ENCODE peak calls at places on chromosomes 1 and 21, in seven cellular contexts. One of them, this sample, is unnamed.
A peak's percentile ranks its signal among the peaks of the same experiment; 100 is the strongest.

GRCh38 chr1:32316906-32317282 is 19.1 kb downstream of the MARCKSL1 start:
- DNase-seq in HCT116: no peak
- DNase-seq in endothelial cell of umbilical vein: no peak
- DNase-seq in A549: no peak
- DNase-seq in GM12878: no peak
- DNase-seq in HepG2: no peak
- DNase-seq in K562: no peak
- DNase-seq in this sample: no peak

GRCh38 chr1:1806890-1807289 is 28.6 kb upstream of the NADK start:
- DNase-seq in HCT116: no peak
- DNase-seq in endothelial cell of umbilical vein: no peak
- DNase-seq in A549: no peak
- DNase-seq in GM12878: no peak
- DNase-seq in HepG2: no peak
- DNase-seq in K562: no peak
- DNase-seq in this sample: no peak

GRCh38 chr1:55584521-55585401 is 369.6 kb upstream of the USP24 start:
- DNase-seq in HCT116: no peak
- DNase-seq in endothelial cell of umbilical vein: peak; percentile 14
- DNase-seq in A549: no peak
- DNase-seq in GM12878: no peak
- DNase-seq in HepG2: no peak
- DNase-seq in K562: no peak
- DNase-seq in this sample: no peak

GRCh38 chr21:28541371-28542112 is 451.1 kb downstream of the LTN1 start:
- DNase-seq in HCT116: no peak
- DNase-seq in endothelial cell of umbilical vein: peak; percentile 28
- DNase-seq in A549: no peak
- DNase-seq in GM12878: no peak
- DNase-seq in HepG2: no peak
- DNase-seq in K562: no peak
- DNase-seq in this sample: no peak

GRCh38 chr1:94050263-94050662 is 70.7 kb downstream of the ABCA4 start:
- DNase-seq in HCT116: no peak
- DNase-seq in endothelial cell of umbilical vein: no peak
- DNase-seq in A549: no peak
- DNase-seq in GM12878: no peak
- DNase-seq in HepG2: no peak
- DNase-seq in K562: no peak
- DNase-seq in this sample: no peak

GRCh38 chr1:22143065-22143514 is at the start of gene WNT4:
- DNase-seq in HCT116: no peak
- DNase-seq in endothelial cell of umbilical vein: no peak
- DNase-seq in A549: peak; percentile 29
- DNase-seq in GM12878: no peak
- DNase-seq in HepG2: no peak
- DNase-seq in K562: peak; percentile 83
- DNase-seq in this sample: no peak

GRCh38 chr1:22428672-22429071 is 23.0 kb upstream of the ZBTB40 start:
- DNase-seq in HCT116: peak; percentile 69
- DNase-seq in endothelial cell of umbilical vein: peak; percentile 84
- DNase-seq in A549: peak; percentile 72
- DNase-seq in GM12878: peak; percentile 46
- DNase-seq in HepG2: peak; percentile 75
- DNase-seq in K562: peak; percentile 88
- DNase-seq in this sample: peak; percentile 77

GRCh38 chr1:173616859-173617258 is 14.0 kb upstream of the SLC9C2 start:
- DNase-seq in HCT116: no peak
- DNase-seq in endothelial cell of umbilical vein: no peak
- DNase-seq in A549: no peak
- DNase-seq in GM12878: no peak
- DNase-seq in HepG2: no peak
- DNase-seq in K562: no peak
- DNase-seq in this sample: no peak

GRCh38 chr21:28069446-28069845 is 923.2 kb downstream of the LTN1 start:
- DNase-seq in HCT116: no peak
- DNase-seq in endothelial cell of umbilical vein: no peak
- DNase-seq in A549: no peak
- DNase-seq in GM12878: no peak
- DNase-seq in HepG2: no peak
- DNase-seq in K562: no peak
- DNase-seq in this sample: no peak

GRCh38 chr1:192805832-192806323 is 3.0 kb upstream of the RGS2 start:
- DNase-seq in HCT116: peak; percentile 82
- DNase-seq in endothelial cell of umbilical vein: peak; percentile 88
- DNase-seq in A549: peak; percentile 70
- DNase-seq in GM12878: no peak
- DNase-seq in HepG2: peak; percentile 68
- DNase-seq in K562: peak; percentile 63
- DNase-seq in this sample: peak; percentile 95

GRCh38 chr1:192809286-192810252 is 730 bp downstream of the RGS2 start:
- DNase-seq in HCT116: no peak
- DNase-seq in endothelial cell of umbilical vein: peak; percentile 68
- DNase-seq in A549: peak; percentile 23
- DNase-seq in GM12878: no peak
- DNase-seq in HepG2: no peak
- DNase-seq in K562: peak; percentile 35
- DNase-seq in this sample: peak; percentile 71

GRCh38 chr1:192807968-192808587 is 761 bp upstream of the RGS2 start:
- DNase-seq in HCT116: no peak
- DNase-seq in endothelial cell of umbilical vein: no peak
- DNase-seq in A549: peak; percentile 16
- DNase-seq in GM12878: no peak
- DNase-seq in HepG2: no peak
- DNase-seq in K562: no peak
- DNase-seq in this sample: peak; percentile 10

GRCh38 chr1:192808588-192809285 is at the start of gene RGS2:
- DNase-seq in HCT116: peak; percentile 77
- DNase-seq in endothelial cell of umbilical vein: peak; percentile 95
- DNase-seq in A549: peak; percentile 88
- DNase-seq in GM12878: peak; percentile 36
- DNase-seq in HepG2: peak; percentile 66
- DNase-seq in K562: peak; percentile 97
- DNase-seq in this sample: peak; percentile 92

GRCh38 chr1:192807221-192807967 is 1.4 kb upstream of the RGS2 start:
- DNase-seq in HCT116: no peak
- DNase-seq in endothelial cell of umbilical vein: peak; percentile 94
- DNase-seq in A549: peak; percentile 20
- DNase-seq in GM12878: no peak
- DNase-seq in HepG2: no peak
- DNase-seq in K562: no peak
- DNase-seq in this sample: peak; percentile 25
- TF ChIP-seq POLR2A in HCT116: no peak
- TF ChIP-seq POLR2A in endothelial cell of umbilical vein: no peak
- TF ChIP-seq POLR2A in A549: no peak
- TF ChIP-seq POLR2A in GM12878: no peak
- TF ChIP-seq POLR2A in HepG2: no peak
- TF ChIP-seq POLR2A in K562: no peak
- TF ChIP-seq POLR2A in this sample: no peak

GRCh38 chr1:28914228-28915035 is at the start of gene EPB41:
- DNase-seq in HCT116: peak; percentile 79
- DNase-seq in endothelial cell of umbilical vein: peak; percentile 95
- DNase-seq in A549: peak; percentile 89
- DNase-seq in GM12878: peak; percentile 56
- DNase-seq in HepG2: peak; percentile 94
- DNase-seq in K562: peak; percentile 99
- DNase-seq in this sample: peak; percentile 98

GRCh38 chr1:28909198-28909597 is 5.2 kb upstream of the EPB41 start:
- DNase-seq in HCT116: no peak
- DNase-seq in endothelial cell of umbilical vein: no peak
- DNase-seq in A549: no peak
- DNase-seq in GM12878: no peak
- DNase-seq in HepG2: no peak
- DNase-seq in K562: no peak
- DNase-seq in this sample: no peak

GRCh38 chr1:28913786-28914227 is 562 bp upstream of the EPB41 start:
- DNase-seq in HCT116: no peak
- DNase-seq in endothelial cell of umbilical vein: no peak
- DNase-seq in A549: no peak
- DNase-seq in GM12878: no peak
- DNase-seq in HepG2: no peak
- DNase-seq in K562: no peak
- DNase-seq in this sample: no peak

GRCh38 chr1:28905921-28906666 is 8.3 kb upstream of the EPB41 start:
- DNase-seq in HCT116: no peak
- DNase-seq in endothelial cell of umbilical vein: no peak
- DNase-seq in A549: no peak
- DNase-seq in GM12878: no peak
- DNase-seq in HepG2: no peak
- DNase-seq in K562: peak; percentile 17
- DNase-seq in this sample: no peak

DNA sequence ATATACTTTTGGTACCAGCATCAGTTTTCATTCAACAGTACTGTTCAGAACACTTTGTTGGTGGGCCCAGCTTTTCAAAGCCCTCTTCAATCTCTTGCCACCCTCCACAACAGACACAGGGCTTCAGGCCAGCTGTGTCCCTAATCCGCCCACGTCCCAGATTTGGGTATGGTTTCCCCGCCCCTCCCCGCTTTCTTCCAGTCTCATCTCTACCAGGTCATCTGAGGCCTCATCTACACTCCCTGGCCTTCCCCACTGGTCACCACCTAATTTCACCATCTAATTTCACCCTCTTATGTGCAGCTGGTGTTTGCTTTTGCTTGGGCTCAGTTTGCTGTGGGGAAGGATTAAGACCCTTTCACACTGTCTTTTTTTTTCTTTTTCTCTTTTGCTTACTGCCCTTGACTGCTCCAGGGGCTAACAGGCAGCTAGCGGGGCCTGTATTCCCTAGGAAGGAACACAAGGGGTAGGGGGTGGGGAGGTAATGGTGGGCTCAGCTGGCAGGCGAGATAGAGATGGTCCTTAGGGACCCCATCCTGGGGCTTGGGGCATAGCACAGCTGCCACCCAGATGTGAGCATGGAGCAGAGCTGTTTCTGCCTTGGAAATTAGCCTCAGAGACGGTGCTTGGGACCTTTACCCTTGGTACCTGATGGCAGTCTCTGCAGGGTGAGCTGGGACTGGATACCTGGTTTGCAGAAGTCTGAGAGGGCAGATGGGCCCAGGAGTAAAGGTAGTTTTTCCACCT is 3.8 kb upstream of the EPB41 start:
- DNase-seq in HCT116: no peak
- DNase-seq in endothelial cell of umbilical vein: no peak
- DNase-seq in A549: no peak
- DNase-seq in GM12878: no peak
- DNase-seq in HepG2: no peak
- DNase-seq in K562: no peak
- DNase-seq in this sample: no peak
- TF ChIP-seq MAX in HCT116: no peak
- TF ChIP-seq MAX in endothelial cell of umbilical vein: no peak
- TF ChIP-seq MAX in A549: no peak
- TF ChIP-seq MAX in GM12878: no peak
- TF ChIP-seq MAX in HepG2: no peak
- TF ChIP-seq MAX in K562: no peak
- TF ChIP-seq MAX in this sample: no peak

GRCh38 chr1:208616776-208617175 is 372.6 kb upstream of the PLXNA2 start:
- DNase-seq in HCT116: no peak
- DNase-seq in endothelial cell of umbilical vein: no peak
- DNase-seq in A549: no peak
- DNase-seq in GM12878: no peak
- DNase-seq in HepG2: no peak
- DNase-seq in K562: no peak
- DNase-seq in this sample: no peak
- TF ChIP-seq CTCF in HCT116: no peak
- TF ChIP-seq CTCF in endothelial cell of umbilical vein: no peak
- TF ChIP-seq CTCF in A549: no peak
- TF ChIP-seq CTCF in GM12878: no peak
- TF ChIP-seq CTCF in HepG2: no peak
- TF ChIP-seq CTCF in K562: no peak
- TF ChIP-seq CTCF in this sample: no peak

GRCh38 chr1:240366636-240367035 is 245.3 kb downstream of the GREM2 start:
- DNase-seq in HCT116: no peak
- DNase-seq in endothelial cell of umbilical vein: no peak
- DNase-seq in A549: no peak
- DNase-seq in GM12878: no peak
- DNase-seq in HepG2: no peak
- DNase-seq in K562: no peak
- DNase-seq in this sample: no peak
- TF ChIP-seq POLR2A in HCT116: no peak
- TF ChIP-seq POLR2A in endothelial cell of umbilical vein: no peak
- TF ChIP-seq POLR2A in A549: no peak
- TF ChIP-seq POLR2A in GM12878: no peak
- TF ChIP-seq POLR2A in HepG2: no peak
- TF ChIP-seq POLR2A in K562: no peak
- TF ChIP-seq POLR2A in this sample: no peak

DNA sequence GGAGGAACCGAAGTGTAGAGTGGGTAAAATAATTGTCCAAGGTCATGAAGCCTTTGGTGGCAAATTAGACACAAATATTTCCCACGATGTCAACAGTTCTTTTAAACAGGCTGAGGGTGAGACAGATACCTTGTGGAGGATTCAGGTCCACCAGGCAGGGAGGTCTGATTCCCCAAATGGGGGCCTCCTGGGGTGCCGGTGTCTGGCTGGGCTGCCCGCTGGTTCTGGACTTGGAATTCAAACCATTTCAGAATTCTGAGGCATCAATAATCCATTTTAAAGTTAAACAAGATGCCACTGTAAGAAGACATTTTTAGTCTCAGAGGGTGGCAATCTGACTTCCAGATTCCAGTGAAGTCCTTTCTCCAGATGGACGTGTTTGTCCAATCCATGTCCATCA is 15.5 kb downstream of the KCNA10 start:
- DNase-seq in HCT116: no peak
- DNase-seq in endothelial cell of umbilical vein: no peak
- DNase-seq in A549: no peak
- DNase-seq in GM12878: no peak
- DNase-seq in HepG2: no peak
- DNase-seq in K562: no peak
- DNase-seq in this sample: no peak
- TF ChIP-seq MAX in HCT116: no peak
- TF ChIP-seq MAX in endothelial cell of umbilical vein: no peak
- TF ChIP-seq MAX in A549: no peak
- TF ChIP-seq MAX in GM12878: no peak
- TF ChIP-seq MAX in HepG2: no peak
- TF ChIP-seq MAX in K562: no peak
- TF ChIP-seq MAX in this sample: no peak

GRCh38 chr1:221839321-221839720 is 97.4 kb upstream of the DUSP10 start:
- DNase-seq in HCT116: no peak
- DNase-seq in endothelial cell of umbilical vein: no peak
- DNase-seq in A549: no peak
- DNase-seq in GM12878: peak; percentile 44
- DNase-seq in HepG2: no peak
- DNase-seq in K562: no peak
- DNase-seq in this sample: no peak
- TF ChIP-seq CTCF in HCT116: no peak
- TF ChIP-seq CTCF in endothelial cell of umbilical vein: no peak
- TF ChIP-seq CTCF in A549: no peak
- TF ChIP-seq CTCF in GM12878: no peak
- TF ChIP-seq CTCF in HepG2: peak; percentile 19
- TF ChIP-seq CTCF in K562: no peak
- TF ChIP-seq CTCF in this sample: no peak

GRCh38 chr1:226034482-226034881 is 28.0 kb upstream of the H3-3A start:
- DNase-seq in HCT116: no peak
- DNase-seq in endothelial cell of umbilical vein: peak; percentile 89
- DNase-seq in A549: no peak
- DNase-seq in GM12878: no peak
- DNase-seq in HepG2: peak; percentile 32
- DNase-seq in K562: peak; percentile 45
- DNase-seq in this sample: peak; percentile 94
- TF ChIP-seq POLR2A in HCT116: no peak
- TF ChIP-seq POLR2A in endothelial cell of umbilical vein: no peak
- TF ChIP-seq POLR2A in A549: no peak
- TF ChIP-seq POLR2A in GM12878: no peak
- TF ChIP-seq POLR2A in HepG2: no peak
- TF ChIP-seq POLR2A in K562: no peak
- TF ChIP-seq POLR2A in this sample: peak; percentile 32